ENCODE peak calls at places on chromosomes 12 and 14, in seven cellular contexts. P is NCI-H1048, G is right lobe of liver, B is LHCN-M2, E is RPMI8226, Q is Caki2, J is ELR. O is an unnamed sample.
A peak's percentile ranks its signal among the peaks of the same experiment; 100 is the strongest.

GRCh38 chr12:101299346-101299745 is 19.4 kb downstream of the UTP20 start:
- DNase-seq in P (no peak), G (no peak), B (no peak), E (no peak), Q (no peak), J (peak; percentile 26), O (no peak)

GRCh38 chr14:93081875-93082570 is 33.7 kb downstream of the ITPK1 start:
- DNase-seq in P (no peak), G (no peak), B (no peak), E (no peak), Q (peak; percentile 15), J (no peak), O (no peak)

GRCh38 chr12:52524898-52525591 is 4.9 kb upstream of the KRT5 start:
- DNase-seq in P (no peak), G (no peak), B (no peak), E (no peak), Q (no peak), J (peak; percentile 8), O (no peak)

GRCh38 chr12:112826011-112826410 is 34.5 kb downstream of the RPH3A start:
- DNase-seq in P (no peak), G (no peak), B (no peak), E (no peak), Q (no peak), J (no peak), O (no peak)

GRCh38 chr12:126950266-126950665 is 1316.7 kb upstream of the TMEM132C start:
- DNase-seq in P (no peak), G (no peak), B (peak; percentile 19), E (no peak), Q (no peak), J (no peak), O (no peak)

GRCh38 chr12:68175566-68176033 is 16.1 kb upstream of the IFNG start:
- DNase-seq in P (no peak), G (no peak), B (no peak), E (no peak), Q (no peak), J (peak; percentile 3), O (no peak)

GRCh38 chr12:113413488-113413939 is 8.7 kb upstream of the SDSL start:
- DNase-seq in P (no peak), G (peak; percentile 82), B (peak; percentile 18), E (no peak), Q (peak; percentile 46), J (peak; percentile 40), O (no peak)

GRCh38 chr14:71563754-71564153 is 368.5 kb upstream of the RGS6 start:
- DNase-seq in P (no peak), G (no peak), B (no peak), E (no peak), Q (no peak), J (no peak), O (no peak)

GRCh38 chr14:103707329-103708263 is 7.7 kb downstream of the XRCC3 start:
- DNase-seq in P (no peak), G (no peak), B (no peak), E (no peak), Q (no peak), J (no peak), O (no peak)

GRCh38 chr14:77707355-77707723 is 484 bp downstream of the ALKBH1 start:
- DNase-seq in P (no peak), G (peak; percentile 31), B (peak; percentile 43), E (peak; percentile 25), Q (peak; percentile 38), J (peak; percentile 57), O (no peak)

GRCh38 chr14:76968621-76969063 is 59.9 kb downstream of the IRF2BPL start:
- DNase-seq in P (no peak), G (peak; percentile 43), B (no peak), E (no peak), Q (no peak), J (no peak), O (no peak)

GRCh38 chr12:71567562-71567961 is 96.1 kb downstream of the ZFC3H1 start:
- DNase-seq in P (no peak), G (no peak), B (peak; percentile 14), E (no peak), Q (no peak), J (peak; percentile 12), O (no peak)

GRCh38 chr12:3364226-3364625 is 126.8 kb upstream of the PRMT8 start:
- DNase-seq in P (no peak), G (no peak), B (no peak), E (peak; percentile 66), Q (no peak), J (no peak), O (no peak)